ENCODE peak calls at places on chromosomes 2 and 18, in eight cellular contexts. R is adrenal gland, Q is breast epithelium, J is IMR-90, A is thyroid gland, T is ovary, O is H1, U is K562. G is an unnamed sample.

GRCh38 chr2:654896-655295 is 22.3 kb downstream of the TMEM18 start:
- DNase-seq in R (no peak), Q (no peak), J (no peak), A (no peak), T (no peak), O (no peak), U (no peak), G (no peak)

GRCh38 chr2:160290590-160290989 is 90.5 kb upstream of the ITGB6 start:
- DNase-seq in R (no peak), Q (no peak), J (no peak), A (no peak), T (no peak), O (no peak), U (no peak), G (no peak)

GRCh38 chr2:103448416-103448815 is 686.6 kb downstream of the TMEM182 start:
- DNase-seq in R (no peak), Q (no peak), J (no peak), A (no peak), T (no peak), O (no peak), U (no peak), G (no peak)

GRCh38 chr2:18473241-18473841 is 87.1 kb downstream of the RDH14 start:
- DNase-seq in R (peak; percentile 8), Q (no peak), J (peak; percentile 96), A (no peak), T (no peak), O (no peak), U (peak; percentile 35), G (no peak)

GRCh38 chr18:76670564-76671288 is 151.6 kb upstream of the ZNF236 start:
- DNase-seq in R (no peak), Q (no peak), J (no peak), A (no peak), T (peak; percentile 52), O (no peak), U (no peak), G (no peak)

GRCh38 chr2:65514555-65515195 is 82.3 kb upstream of the SPRED2 start:
- DNase-seq in R (no peak), Q (no peak), J (peak; percentile 22), A (no peak), T (no peak), O (no peak), U (no peak), G (no peak)

GRCh38 chr2:43175187-43175490 is 51.3 kb downstream of the ZFP36L2 start:
- DNase-seq in R (no peak), Q (no peak), J (peak; percentile 45), A (no peak), T (no peak), O (no peak), U (no peak), G (no peak)

GRCh38 chr2:148829618-148830017 is 45.4 kb upstream of the KIF5C start:
- DNase-seq in R (no peak), Q (no peak), J (no peak), A (no peak), T (no peak), O (no peak), U (no peak), G (no peak)

GRCh38 chr2:117917223-117917917 is 96.5 kb downstream of the CCDC93 start:
- DNase-seq in R (no peak), Q (no peak), J (peak; percentile 24), A (no peak), T (no peak), O (no peak), U (no peak), G (no peak)

GRCh38 chr2:236852977-236853374 is 232.7 kb upstream of the COPS8 start:
- DNase-seq in R (no peak), Q (no peak), J (no peak), A (no peak), T (no peak), O (no peak), U (no peak), G (no peak)

GRCh38 chr18:48983793-48984437 is 33.1 kb upstream of the SMAD7 start:
- DNase-seq in R (peak; percentile 83), Q (no peak), J (peak; percentile 18), A (peak; percentile 77), T (no peak), O (no peak), U (no peak), G (no peak)

GRCh38 chr2:208006833-208007232 is 18.5 kb downstream of the PLEKHM3 start:
- DNase-seq in R (peak; percentile 24), Q (no peak), J (peak; percentile 41), A (no peak), T (no peak), O (no peak), U (no peak), G (no peak)

GRCh38 chr2:72198532-72199241 is 51.0 kb upstream of the CYP26B1 start:
- DNase-seq in R (no peak), Q (no peak), J (peak; percentile 57), A (no peak), T (no peak), O (no peak), U (no peak), G (no peak)

GRCh38 chr2:3787768-3788167 is 84.4 kb downstream of the DCDC2C start:
- DNase-seq in R (no peak), Q (no peak), J (no peak), A (no peak), T (no peak), O (no peak), U (no peak), G (no peak)

GRCh38 chr2:3784731-3785130 is 81.4 kb downstream of the DCDC2C start:
- DNase-seq in R (no peak), Q (no peak), J (peak; percentile 78), A (no peak), T (no peak), O (no peak), U (no peak), G (no peak)

GRCh38 chr2:3789246-3789645 is 85.9 kb downstream of the DCDC2C start:
- DNase-seq in R (no peak), Q (no peak), J (peak; percentile 27), A (no peak), T (no peak), O (no peak), U (no peak), G (no peak)

GRCh38 chr2:3785220-3785889 is 82.0 kb downstream of the DCDC2C start:
- DNase-seq in R (no peak), Q (no peak), J (peak; percentile 74), A (no peak), T (no peak), O (peak; percentile 58), U (no peak), G (no peak)

DNA sequence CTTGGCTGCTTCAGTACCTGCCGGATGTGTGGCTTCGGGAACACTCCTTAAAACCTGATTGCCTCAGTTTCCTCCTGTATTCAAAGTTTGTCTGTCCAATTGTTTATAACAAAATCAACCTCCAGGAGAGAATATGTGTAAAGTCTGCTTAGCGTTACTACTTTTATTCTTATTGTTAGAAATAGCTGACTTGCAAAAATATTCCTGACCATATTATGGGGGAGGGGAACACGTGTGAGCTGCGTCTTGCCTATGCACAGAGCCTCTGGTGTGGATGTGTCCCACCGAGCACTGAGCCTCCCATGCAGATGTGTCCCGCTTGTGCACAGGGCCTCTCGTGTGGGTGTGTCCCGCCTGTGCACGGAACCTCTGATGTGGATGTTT is 82.5 kb downstream of the DCDC2C start:
- DNase-seq in R (no peak), Q (no peak), J (no peak), A (no peak), T (no peak), O (no peak), U (no peak), G (no peak)
- TF ChIP-seq CTCF in R (no peak), Q (no peak), J (no peak), A (no peak), T (no peak), O (no peak), U (no peak), G (no peak)

GRCh38 chr2:71108091-71108490 is 21.9 kb downstream of the MCEE start:
- DNase-seq in R (no peak), Q (no peak), J (no peak), A (no peak), T (no peak), O (no peak), U (no peak), G (no peak)
- TF ChIP-seq POLR2A in R (no peak), Q (no peak), J (no peak), A (no peak), T (no peak), O (no peak), U (no peak), G (no peak)

GRCh38 chr18:24021505-24021904 is 7.0 kb downstream of the TTC39C start:
- DNase-seq in R (no peak), Q (no peak), J (no peak), A (no peak), T (no peak), O (no peak), U (no peak), G (no peak)

GRCh38 chr18:24022141-24022540 is 7.6 kb downstream of the TTC39C start:
- DNase-seq in R (peak; percentile 24), Q (no peak), J (peak; percentile 55), A (no peak), T (peak; percentile 45), O (no peak), U (no peak), G (no peak)

GRCh38 chr18:24026457-24026856 is 11.9 kb downstream of the TTC39C start:
- DNase-seq in R (no peak), Q (no peak), J (no peak), A (no peak), T (no peak), O (no peak), U (no peak), G (no peak)

GRCh38 chr18:24024425-24024824 is 9.9 kb downstream of the TTC39C start:
- DNase-seq in R (no peak), Q (no peak), J (no peak), A (no peak), T (no peak), O (no peak), U (no peak), G (no peak)

GRCh38 chr18:24023185-24023814 is 8.7 kb downstream of the TTC39C start:
- DNase-seq in R (no peak), Q (no peak), J (no peak), A (no peak), T (no peak), O (peak; percentile 62), U (no peak), G (no peak)
- H3K4me1 ChIP-seq in R (peaks cover 20% of the 10 kb centered on the region), Q (peaks cover 11% of the 10 kb centered on the region), J (peaks cover 26% of the 10 kb centered on the region), A (no peaks in the 10 kb centered on the region), T (peaks cover 2% of the 10 kb centered on the region), O (peaks cover 17% of the 10 kb centered on the region), U (no peaks in the 10 kb centered on the region), G (no peaks in the 10 kb centered on the region)

GRCh38 chr2:120947327-120947726 is 211.7 kb downstream of the GLI2 start:
- DNase-seq in R (no peak), Q (no peak), J (no peak), A (no peak), T (no peak), O (no peak), U (no peak), G (no peak)

GRCh38 chr2:120949957-120950590 is 214.4 kb downstream of the GLI2 start:
- DNase-seq in R (no peak), Q (no peak), J (peak; percentile 33), A (no peak), T (no peak), O (no peak), U (no peak), G (no peak)

GRCh38 chr2:120948662-120949011 is 213.0 kb downstream of the GLI2 start:
- DNase-seq in R (no peak), Q (no peak), J (no peak), A (no peak), T (no peak), O (no peak), U (no peak), G (no peak)

GRCh38 chr2:120947982-120948661 is 212.5 kb downstream of the GLI2 start:
- DNase-seq in R (no peak), Q (no peak), J (no peak), A (no peak), T (no peak), O (no peak), U (no peak), G (no peak)

GRCh38 chr2:120949027-120949956 is 213.6 kb downstream of the GLI2 start:
- DNase-seq in R (no peak), Q (no peak), J (no peak), A (no peak), T (no peak), O (no peak), U (peak; percentile 32), G (peak; percentile 43)
- TF ChIP-seq CTCF in R (no peak), Q (no peak), J (peak; percentile 21), A (no peak), T (no peak), O (peak; percentile 45), U (no peak), G (no peak)

G was measured in body of pancreas.